ENCODE peak calls at places on chromosomes 4 and X, in five cellular contexts. B, M, K, D and U are unnamed samples.
A peak's percentile ranks its signal among the peaks of the same experiment; 100 is the strongest.

GRCh38 chrX:95754411-95754810 is 930.2 kb upstream of the DIAPH2 start:
- DNase-seq in K (no peak), D (no peak), B (no peak), M (no peak), U (no peak)

GRCh38 chr4:28947374-28947773 is 1772.8 kb upstream of the PCDH7 start:
- DNase-seq in B (no peak), K (no peak), D (no peak), M (no peak), U (no peak)

GRCh38 chr4:82643994-82644730 is 82.4 kb upstream of the TMEM150C start:
- DNase-seq in D (peak; percentile 62), M (no peak), B (peak; percentile 5), K (no peak), U (no peak)

GRCh38 chrX:44529315-44529714 is 13.3 kb downstream of the FUNDC1 start:
- DNase-seq in K (no peak), B (no peak), D (no peak), M (no peak), U (no peak)

GRCh38 chr4:141569141-141569540 is 67.2 kb upstream of the IL15 start:
- DNase-seq in M (no peak), B (no peak), K (no peak), D (peak; percentile 25), U (no peak)

GRCh38 chr4:40055379-40055872 is 1.2 kb upstream of the N4BP2 start:
- DNase-seq in D (no peak), K (no peak), M (no peak), B (no peak), U (no peak)

GRCh38 chr4:6278801-6279197 is 9.1 kb downstream of the WFS1 start:
- DNase-seq in D (peak; percentile 52), B (no peak), M (no peak), K (no peak), U (no peak)

GRCh38 chr4:186351672-186352194 is 85.7 kb downstream of the F11 start:
- DNase-seq in B (no peak), D (no peak), M (no peak), K (no peak), U (no peak)

GRCh38 chrX:23797371-23798128 is 14.6 kb downstream of the SAT1 start:
- DNase-seq in M (no peak), K (peak; percentile 76), D (peak; percentile 42), B (no peak), U (peak; percentile 64)

GRCh38 chrX:40318796-40319195 is 221.0 kb upstream of the BCOR start:
- DNase-seq in K (no peak), B (no peak), M (no peak), D (no peak), U (no peak)

GRCh38 chr4:17670423-17670822 is 56.0 kb downstream of the MED28 start:
- DNase-seq in M (no peak), K (no peak), B (no peak), D (no peak), U (no peak)

GRCh38 chr4:136383126-136383525 is 1149.2 kb downstream of the PCDH18 start:
- DNase-seq in K (no peak), M (no peak), D (no peak), B (no peak), U (no peak)

GRCh38 chr4:82833696-82834313 is 35.2 kb upstream of the SCD5 start:
- DNase-seq in B (no peak), K (no peak), M (no peak), D (peak; percentile 69), U (no peak)

GRCh38 chr4:42673084-42673429 is 16.2 kb upstream of the ATP8A1 start:
- DNase-seq in M (no peak), K (no peak), B (no peak), D (peak; percentile 74), U (peak; percentile 57)

GRCh38 chr4:139728840-139729239 is 63.2 kb downstream of the MGST2 start:
- DNase-seq in B (no peak), D (no peak), M (no peak), K (no peak), U (no peak)

GRCh38 chr4:52789774-52790173 is 38.5 kb upstream of the ERVMER34-1 start:
- DNase-seq in M (no peak), K (no peak), D (no peak), B (no peak), U (no peak)

GRCh38 chrX:47351706-47352105 is 18.7 kb upstream of the ZNF157 start:
- DNase-seq in D (no peak), B (no peak), K (no peak), M (no peak), U (no peak)